ENCODE peak calls at places on chromosomes 12 and 14, in nine cellular contexts. W is A549, S is SK-N-SH, N is GM12878, I is K562, F is endothelial cell of umbilical vein, O is HCT116, J is HepG2, Z is H1. E is an unnamed sample.

GRCh38 chr14:102033241-102033640 is 53.6 kb downstream of the HSP90AA1 start:
- DNase-seq in W (no peak), Z (no peak), O (no peak), N (no peak), F (no peak), I (no peak), J (no peak), S (no peak), E (no peak)

GRCh38 chr14:27253946-27254345 is 656.1 kb upstream of the NOVA1 start:
- DNase-seq in N (no peak), O (no peak), Z (no peak), I (no peak), S (no peak), J (no peak), F (no peak), W (no peak), E (no peak)

GRCh38 chr14:69873877-69874780 is 5.1 kb upstream of the SMOC1 start:
- DNase-seq in S (no peak), F (no peak), I (no peak), N (no peak), O (no peak), J (no peak), Z (no peak), W (no peak), E (no peak)

GRCh38 chr12:63980211-63980610 is 135.7 kb downstream of the SRGAP1 start:
- DNase-seq in F (no peak), I (no peak), O (no peak), J (no peak), S (no peak), W (no peak), N (no peak), Z (no peak), E (no peak)

GRCh38 chr12:96383371-96383770 is 16.9 kb downstream of the CDK17 start:
- DNase-seq in N (no peak), S (no peak), W (no peak), I (no peak), J (no peak), F (no peak), Z (no peak), O (no peak), E (no peak)

GRCh38 chr12:116880817-116881324 is 370 bp downstream of the HRK start:
- DNase-seq in I (peak; percentile 55), N (no peak), S (peak; percentile 83), O (no peak), Z (peak; percentile 38), W (peak; percentile 76), J (peak; percentile 27), F (peak; percentile 13), E (peak; percentile 44)

GRCh38 chr14:51369814-51370213 is 129.8 kb downstream of the TMX1 start:
- DNase-seq in F (peak; percentile 21), O (peak; percentile 18), I (peak; percentile 19), J (no peak), N (no peak), W (peak; percentile 5), S (no peak), Z (no peak), E (peak; percentile 31)

GRCh38 chr12:67804168-67804567 is 155.6 kb downstream of the DYRK2 start:
- DNase-seq in I (no peak), S (no peak), N (no peak), F (no peak), O (no peak), J (no peak), W (no peak), Z (no peak), E (no peak)

GRCh38 chr14:104548802-104549535 is 30.6 kb upstream of the C14orf180 start:
- DNase-seq in W (no peak), F (no peak), J (no peak), S (no peak), I (no peak), N (no peak), O (no peak), Z (no peak), E (no peak)

GRCh38 chr14:104546591-104547309 is 32.8 kb upstream of the C14orf180 start:
- DNase-seq in N (no peak), O (no peak), W (no peak), S (peak; percentile 17), Z (no peak), J (no peak), I (no peak), F (no peak), E (no peak)

GRCh38 chr14:104549536-104550339 is 29.8 kb upstream of the C14orf180 start:
- DNase-seq in I (no peak), S (no peak), J (no peak), O (no peak), W (no peak), Z (no peak), N (no peak), F (no peak), E (no peak)

GRCh38 chr14:104547310-104547997 is 32.1 kb upstream of the C14orf180 start:
- DNase-seq in I (no peak), N (no peak), F (no peak), Z (no peak), O (no peak), W (no peak), S (peak; percentile 18), J (no peak), E (no peak)

GRCh38 chr14:104547998-104548700 is 31.4 kb upstream of the C14orf180 start:
- DNase-seq in N (no peak), W (no peak), O (no peak), I (no peak), F (no peak), Z (no peak), S (no peak), J (no peak), E (no peak)
- TF ChIP-seq CTCF in N (no peak), W (no peak), O (no peak), I (no peak), F (no peak), Z (no peak), S (no peak), J (no peak), E (no peak)

GRCh38 chr14:61287196-61287595 is 6.1 kb upstream of the TMEM30B start:
- DNase-seq in F (no peak), Z (no peak), O (no peak), J (no peak), N (no peak), S (no peak), I (no peak), W (no peak), E (no peak)

GRCh38 chr14:61288228-61288627 is 7.1 kb upstream of the TMEM30B start:
- DNase-seq in O (no peak), J (peak; percentile 11), S (no peak), I (no peak), N (no peak), F (no peak), Z (no peak), W (no peak), E (no peak)

GRCh38 chr14:61285364-61285763 is 4.2 kb upstream of the TMEM30B start:
- DNase-seq in S (no peak), F (no peak), O (no peak), I (no peak), W (peak; percentile 18), Z (no peak), N (no peak), J (no peak), E (no peak)

GRCh38 chr14:61288720-61289119 is 7.6 kb upstream of the TMEM30B start:
- DNase-seq in O (no peak), N (no peak), J (no peak), I (no peak), F (no peak), Z (no peak), S (no peak), W (no peak), E (no peak)

DNA sequence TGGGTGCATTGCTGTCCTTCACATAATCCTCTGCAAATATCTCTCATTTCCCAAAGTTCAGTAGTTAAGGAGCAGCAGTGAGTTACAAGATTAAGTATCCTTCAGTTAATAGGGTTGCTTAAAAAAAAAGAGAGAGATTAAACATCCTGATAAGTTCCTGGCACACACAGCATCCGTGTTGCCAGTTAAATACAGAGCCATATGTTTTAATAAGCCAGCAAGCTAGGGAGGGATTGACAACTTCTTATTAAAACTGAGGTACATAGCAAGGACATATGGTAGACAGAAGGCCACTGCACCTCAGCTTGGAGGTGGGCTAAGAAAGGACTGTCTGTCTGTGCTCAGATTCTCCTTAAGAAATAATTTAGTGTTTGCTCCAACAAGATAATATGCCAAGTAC is 9.5 kb upstream of the TMEM30B start:
- DNase-seq in W (no peak), I (no peak), S (no peak), Z (no peak), O (no peak), F (no peak), N (no peak), J (no peak), E (no peak)
- H3K4me3 ChIP-seq in W (no peak overlapping the region), I (no peak overlapping the region), S (no peak overlapping the region), Z (no peak overlapping the region), O (no peak overlapping the region), F (no peak overlapping the region), N (no peak overlapping the region), J (no peak overlapping the region), E (no peak overlapping the region)

GRCh38 chr12:69329669-69330428 is 18.3 kb upstream of the LYZ start:
- DNase-seq in N (no peak), I (no peak), S (no peak), F (no peak), O (no peak), W (peak; percentile 17), J (peak; percentile 71), Z (no peak), E (peak; percentile 68)

GRCh38 chr12:69332815-69333358 is 15.3 kb upstream of the LYZ start:
- DNase-seq in F (no peak), J (peak; percentile 98), S (no peak), I (no peak), Z (no peak), W (peak; percentile 38), O (no peak), N (no peak), E (no peak)

GRCh38 chr12:69331482-69331845 is 16.7 kb upstream of the LYZ start:
- DNase-seq in N (no peak), J (no peak), I (no peak), W (no peak), Z (no peak), F (no peak), S (no peak), O (no peak), E (no peak)

GRCh38 chr12:69331846-69332684 is 16.1 kb upstream of the LYZ start:
- DNase-seq in I (no peak), J (no peak), Z (no peak), O (no peak), W (peak; percentile 14), F (no peak), S (no peak), N (no peak), E (no peak)

DNA sequence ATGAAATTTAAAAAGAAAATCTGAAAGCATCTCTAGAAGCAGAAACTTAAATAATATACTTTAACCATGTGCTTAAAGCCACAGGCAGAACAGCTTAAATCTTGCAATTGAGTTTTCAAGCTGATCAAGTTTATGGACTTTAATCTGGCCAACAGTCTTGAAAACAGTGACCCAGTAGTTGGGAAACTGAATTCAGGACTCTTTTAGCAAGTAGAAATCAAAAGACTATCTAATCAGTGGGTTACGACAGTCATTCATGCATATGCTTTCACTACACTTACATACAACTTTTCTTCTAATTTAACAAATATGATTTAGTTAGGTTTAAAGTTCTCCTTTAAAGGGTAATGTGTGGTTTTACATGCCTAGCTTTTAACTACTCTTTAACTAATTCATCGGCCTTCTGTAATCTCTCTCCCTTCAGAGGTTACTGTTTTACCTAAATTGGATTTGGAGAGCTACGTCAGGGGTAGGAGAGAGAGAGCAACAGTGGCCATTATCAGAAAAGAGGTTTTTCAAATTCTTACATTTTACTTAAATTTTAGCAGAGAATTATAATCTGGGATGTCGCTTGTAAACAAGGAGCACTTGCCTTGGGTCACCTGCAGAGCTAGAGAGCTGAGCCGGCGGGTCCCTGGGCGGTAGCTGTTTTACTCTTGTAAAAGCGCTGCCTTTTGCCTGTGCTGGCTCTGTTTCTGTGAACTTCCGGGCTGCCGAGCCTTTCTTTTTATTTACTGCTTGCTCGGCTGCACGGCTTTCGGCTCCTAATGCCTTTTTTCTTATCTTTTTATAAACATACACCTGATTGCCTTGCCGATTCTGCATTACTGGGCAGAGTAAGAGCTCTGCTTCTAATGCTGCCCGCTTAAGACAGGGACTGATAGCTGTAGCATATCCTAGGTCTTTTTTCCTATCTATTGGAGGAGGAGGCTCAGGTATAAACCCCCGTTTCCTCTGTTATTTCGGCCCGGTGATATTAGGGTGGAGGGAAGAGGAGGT is 17.4 kb upstream of the LYZ start:
- DNase-seq in Z (peak; percentile 41), I (peak; percentile 42), W (no peak), F (peak; percentile 22), N (no peak), S (peak; percentile 26), J (no peak), O (no peak), E (peak; percentile 68)
- TF ChIP-seq MAX in Z (no peak), I (no peak), W (no peak), F (no peak), N (no peak), S (no peak), J (peak; percentile 4), O (no peak), E (no peak)

GRCh38 chr12:25960176-25960575 is 1.7 kb downstream of the RASSF8 start:
- DNase-seq in N (no peak), Z (no peak), F (peak; percentile 46), W (peak; percentile 33), S (peak; percentile 55), O (no peak), I (no peak), J (no peak), E (peak; percentile 82)
- TF ChIP-seq CTCF in N (no peak), Z (peak; percentile 12), F (peak; percentile 3), W (no peak), S (peak; percentile 49), O (no peak), I (no peak), J (no peak), E (peak; percentile 48)

E was measured in NB4.